ENCODE peak calls at places on chromosomes 3 and 15, in six cellular contexts. One of them, this sample, is unnamed.

GRCh38 chr15:80072285-80072684 is 12.8 kb downstream of the ZFAND6 start:
- DNase-seq in stimulated activated CD4-positive, alpha-beta T cell treated with anti-CD3 and anti-CD28 coated beads, Interleukin-2, amount 100 ng/mL, for 24 hours: no peak
- DNase-seq in AG10803: peak
- DNase-seq in cardiac fibroblast: peak
- DNase-seq in A172: peak
- DNase-seq in iPS-NIHi11: peak
- DNase-seq in this sample: peak

GRCh38 chr15:91224750-91225380 is 124.8 kb downstream of the SV2B start:
- DNase-seq in cardiac fibroblast: peak
- DNase-seq in iPS-NIHi11: peak
- DNase-seq in stimulated activated CD4-positive, alpha-beta T cell treated with anti-CD3 and anti-CD28 coated beads, Interleukin-2, amount 100 ng/mL, for 24 hours: no peak
- DNase-seq in A172: peak
- DNase-seq in AG10803: peak
- DNase-seq in this sample: peak

GRCh38 chr3:62884041-62884870 is 9.0 kb upstream of the CADPS start:
- DNase-seq in iPS-NIHi11: peak
- DNase-seq in A172: no peak
- DNase-seq in cardiac fibroblast: no peak
- DNase-seq in AG10803: no peak
- DNase-seq in stimulated activated CD4-positive, alpha-beta T cell treated with anti-CD3 and anti-CD28 coated beads, Interleukin-2, amount 100 ng/mL, for 24 hours: no peak
- DNase-seq in this sample: no peak

GRCh38 chr15:64751464-64751863 is 23.9 kb downstream of the RBPMS2 start:
- DNase-seq in A172: no peak
- DNase-seq in stimulated activated CD4-positive, alpha-beta T cell treated with anti-CD3 and anti-CD28 coated beads, Interleukin-2, amount 100 ng/mL, for 24 hours: no peak
- DNase-seq in AG10803: no peak
- DNase-seq in cardiac fibroblast: no peak
- DNase-seq in iPS-NIHi11: no peak
- DNase-seq in this sample: no peak

GRCh38 chr3:12463686-12464085 is 20.6 kb upstream of the TSEN2 start:
- DNase-seq in cardiac fibroblast: no peak
- DNase-seq in iPS-NIHi11: no peak
- DNase-seq in stimulated activated CD4-positive, alpha-beta T cell treated with anti-CD3 and anti-CD28 coated beads, Interleukin-2, amount 100 ng/mL, for 24 hours: no peak
- DNase-seq in AG10803: no peak
- DNase-seq in A172: no peak
- DNase-seq in this sample: no peak

GRCh38 chr3:119311191-119311925 is 17.2 kb downstream of the ARHGAP31 start:
- DNase-seq in cardiac fibroblast: peak
- DNase-seq in iPS-NIHi11: no peak
- DNase-seq in stimulated activated CD4-positive, alpha-beta T cell treated with anti-CD3 and anti-CD28 coated beads, Interleukin-2, amount 100 ng/mL, for 24 hours: no peak
- DNase-seq in AG10803: peak
- DNase-seq in A172: peak
- DNase-seq in this sample: no peak

GRCh38 chr3:71238267-71238985 is 345.1 kb downstream of the FOXP1 start:
- DNase-seq in cardiac fibroblast: no peak
- DNase-seq in iPS-NIHi11: no peak
- DNase-seq in stimulated activated CD4-positive, alpha-beta T cell treated with anti-CD3 and anti-CD28 coated beads, Interleukin-2, amount 100 ng/mL, for 24 hours: no peak
- DNase-seq in A172: no peak
- DNase-seq in AG10803: no peak
- DNase-seq in this sample: no peak

GRCh38 chr3:83218383-83219200 is 1457.1 kb upstream of the GBE1 start:
- DNase-seq in iPS-NIHi11: no peak
- DNase-seq in A172: peak
- DNase-seq in cardiac fibroblast: no peak
- DNase-seq in AG10803: no peak
- DNase-seq in stimulated activated CD4-positive, alpha-beta T cell treated with anti-CD3 and anti-CD28 coated beads, Interleukin-2, amount 100 ng/mL, for 24 hours: no peak
- DNase-seq in this sample: no peak

GRCh38 chr3:55870576-55870975 is 383.5 kb upstream of the WNT5A start:
- DNase-seq in stimulated activated CD4-positive, alpha-beta T cell treated with anti-CD3 and anti-CD28 coated beads, Interleukin-2, amount 100 ng/mL, for 24 hours: no peak
- DNase-seq in cardiac fibroblast: no peak
- DNase-seq in A172: no peak
- DNase-seq in iPS-NIHi11: no peak
- DNase-seq in AG10803: no peak
- DNase-seq in this sample: no peak

GRCh38 chr3:73228425-73228824 is 167.0 kb downstream of the EBLN2 start:
- DNase-seq in stimulated activated CD4-positive, alpha-beta T cell treated with anti-CD3 and anti-CD28 coated beads, Interleukin-2, amount 100 ng/mL, for 24 hours: no peak
- DNase-seq in cardiac fibroblast: no peak
- DNase-seq in A172: no peak
- DNase-seq in AG10803: peak
- DNase-seq in iPS-NIHi11: no peak
- DNase-seq in this sample: no peak

GRCh38 chr3:156360992-156361391 is 193.9 kb downstream of the SSR3 start:
- DNase-seq in stimulated activated CD4-positive, alpha-beta T cell treated with anti-CD3 and anti-CD28 coated beads, Interleukin-2, amount 100 ng/mL, for 24 hours: no peak
- DNase-seq in iPS-NIHi11: no peak
- DNase-seq in cardiac fibroblast: no peak
- DNase-seq in A172: no peak
- DNase-seq in AG10803: no peak
- DNase-seq in this sample: no peak

GRCh38 chr3:85254738-85255137 is 295.9 kb downstream of the CADM2 start:
- DNase-seq in iPS-NIHi11: no peak
- DNase-seq in A172: no peak
- DNase-seq in stimulated activated CD4-positive, alpha-beta T cell treated with anti-CD3 and anti-CD28 coated beads, Interleukin-2, amount 100 ng/mL, for 24 hours: no peak
- DNase-seq in cardiac fibroblast: no peak
- DNase-seq in AG10803: no peak
- DNase-seq in this sample: no peak

GRCh38 chr3:53243785-53244184 is 12.0 kb downstream of the TKT start:
- DNase-seq in AG10803: no peak
- DNase-seq in cardiac fibroblast: no peak
- DNase-seq in A172: no peak
- DNase-seq in iPS-NIHi11: no peak
- DNase-seq in stimulated activated CD4-positive, alpha-beta T cell treated with anti-CD3 and anti-CD28 coated beads, Interleukin-2, amount 100 ng/mL, for 24 hours: no peak
- DNase-seq in this sample: no peak

GRCh38 chr15:97790180-97790579 is 170.3 kb upstream of the ARRDC4 start:
- DNase-seq in iPS-NIHi11: no peak
- DNase-seq in stimulated activated CD4-positive, alpha-beta T cell treated with anti-CD3 and anti-CD28 coated beads, Interleukin-2, amount 100 ng/mL, for 24 hours: no peak
- DNase-seq in AG10803: no peak
- DNase-seq in cardiac fibroblast: no peak
- DNase-seq in A172: no peak
- DNase-seq in this sample: no peak